ENCODE peak calls at places on chromosomes 13 and 19, in eight cellular contexts. Y is GM04504; V is iPS-NIHi11; A is AG09309; J is testis; T is activated gamma-delta T cell treated with anti-CD3 and anti-CD28 coated beads, Interleukin-2, amount 50 U/mL, for 16 hours; P is D341Med; E is globus pallidus. W is an unnamed sample.

GRCh38 chr19:33392341-33393285 is 19.1 kb downstream of the CEBPG start:
- DNase-seq in P (peak), J (peak), Y (no peak), V (no peak), T (no peak), A (no peak), E (no peak), W (no peak)

GRCh38 chr13:47903836-47904235 is 97.2 kb downstream of the SUCLA2 start:
- DNase-seq in J (no peak), P (no peak), E (no peak), V (no peak), T (no peak), A (peak), Y (no peak), W (no peak)

GRCh38 chr19:49327878-49328544 is 3.0 kb upstream of the SLC6A16 start:
- DNase-seq in V (peak), P (peak), J (no peak), Y (no peak), T (peak), A (no peak), E (no peak), W (no peak)

GRCh38 chr13:114044486-114044885 is 70.6 kb upstream of the C13orf46 start:
- DNase-seq in V (no peak), P (no peak), J (no peak), E (no peak), Y (peak), A (no peak), T (no peak), W (no peak)

GRCh38 chr19:16367269-16367683 is 42.6 kb downstream of the KLF2 start:
- DNase-seq in A (no peak), P (no peak), J (no peak), Y (no peak), T (no peak), V (no peak), E (no peak), W (no peak)

GRCh38 chr13:97753269-97753668 is 200.2 kb upstream of the IPO5 start:
- DNase-seq in V (no peak), J (no peak), P (no peak), T (no peak), E (no peak), A (no peak), Y (no peak), W (no peak)

GRCh38 chr13:40031031-40031430 is 375.6 kb downstream of the COG6 start:
- DNase-seq in V (no peak), E (no peak), Y (peak), J (no peak), T (no peak), P (no peak), A (peak), W (peak)

GRCh38 chr13:81017525-81018152 is 676.7 kb upstream of the SPRY2 start:
- DNase-seq in P (peak), E (peak), A (peak), T (no peak), J (no peak), V (peak), Y (peak), W (peak)

GRCh38 chr19:35644987-35645679 is 3.0 kb upstream of the COX6B1 start:
- DNase-seq in A (no peak), T (peak), J (peak), E (peak), P (peak), Y (no peak), V (peak), W (no peak)

GRCh38 chr13:108220042-108220441 is 1.9 kb downstream of the ABHD13 start:
- DNase-seq in P (no peak), E (no peak), V (no peak), J (no peak), T (no peak), Y (no peak), A (no peak), W (no peak)

GRCh38 chr19:13210941-13211340 is 60.7 kb downstream of the IER2 start:
- DNase-seq in Y (no peak), E (no peak), A (no peak), J (no peak), T (no peak), P (no peak), V (no peak), W (no peak)

GRCh38 chr13:110149036-110149435 is 157.9 kb downstream of the COL4A1 start:
- DNase-seq in Y (peak), V (no peak), T (no peak), J (no peak), P (no peak), E (no peak), A (peak), W (no peak)

GRCh38 chr13:60397693-60398437 is 845 bp downstream of the TDRD3 start:
- DNase-seq in V (no peak), T (no peak), A (peak), P (no peak), J (peak), Y (peak), E (peak), W (no peak)

GRCh38 chr19:32351807-32352630 is 6.6 kb downstream of the ZNF507 start:
- DNase-seq in A (no peak), Y (peak), P (no peak), J (no peak), V (no peak), T (no peak), E (no peak), W (no peak)

W was measured in HFF-Myc.